ENCODE peak calls at places on chromosomes 7 and 10, in eight cellular contexts. S is RWPE1; C is ovary; B is GM23248; Y is right cardiac atrium; F is neuronal stem cell; U is A549; T is CD8-positive, alpha-beta memory T cell. E is an unnamed sample.

GRCh38 chr10:46555713-46556514 is 544 bp downstream of the GPRIN2 start:
- DNase-seq in Y (peak; percentile 54), C (peak; percentile 34), U (peak; percentile 51), T (no peak), S (no peak), F (peak; percentile 68), B (no peak), E (no peak)

GRCh38 chr7:101077303-101078086 is 7.8 kb upstream of the TRIM56 start:
- DNase-seq in S (peak; percentile 84), B (peak; percentile 83), C (peak; percentile 81), T (peak; percentile 69), F (peak; percentile 74), U (peak; percentile 85), Y (peak; percentile 88), E (peak; percentile 70)

GRCh38 chr7:45390180-45390579 is 184.0 kb upstream of the ADCY1 start:
- DNase-seq in B (no peak), U (no peak), T (no peak), C (no peak), S (no peak), F (no peak), Y (no peak), E (no peak)

GRCh38 chr7:44534501-44534900 is 6.6 kb downstream of the NPC1L1 start:
- DNase-seq in Y (no peak), T (peak; percentile 28), B (peak; percentile 56), U (peak; percentile 91), S (peak; percentile 51), C (no peak), F (peak; percentile 24), E (no peak)

GRCh38 chr7:157442456-157442855 is 105.7 kb downstream of the DNAJB6 start:
- DNase-seq in S (no peak), Y (no peak), F (no peak), U (no peak), T (no peak), B (no peak), C (no peak), E (no peak)

GRCh38 chr10:11899067-11899876 is 76.1 kb downstream of the PROSER2 start:
- DNase-seq in C (no peak), U (no peak), T (no peak), S (no peak), B (no peak), Y (no peak), F (no peak), E (no peak)

GRCh38 chr7:31122649-31123058 is 70.5 kb downstream of the ADCYAP1R1 start:
- DNase-seq in B (peak; percentile 91), C (peak; percentile 72), S (peak; percentile 71), Y (peak; percentile 82), T (no peak), F (peak; percentile 71), U (peak; percentile 46), E (peak; percentile 40)

GRCh38 chr7:151946932-151947331 is 9.3 kb upstream of the GALNTL5 start:
- DNase-seq in B (no peak), Y (no peak), U (no peak), T (no peak), F (no peak), C (no peak), S (no peak), E (no peak)

GRCh38 chr10:22551966-22552365 is 162.4 kb downstream of the PIP4K2A start:
- DNase-seq in Y (no peak), S (no peak), F (no peak), T (no peak), C (no peak), B (no peak), U (no peak), E (no peak)

GRCh38 chr7:2299131-2299829 is 15.0 kb downstream of the SNX8 start:
- DNase-seq in U (no peak), C (no peak), B (peak; percentile 92), F (no peak), S (no peak), T (no peak), Y (peak; percentile 66), E (peak; percentile 54)

GRCh38 chr7:128307066-128307465 is 36.6 kb downstream of the RBM28 start:
- DNase-seq in S (no peak), Y (no peak), B (no peak), F (no peak), T (no peak), C (no peak), U (no peak), E (no peak)

GRCh38 chr7:121531175-121532070 is 135.3 kb upstream of the FAM3C start:
- DNase-seq in T (no peak), C (no peak), Y (no peak), B (peak; percentile 20), S (no peak), U (no peak), F (no peak), E (no peak)

GRCh38 chr10:43202224-43202656 is 64.0 kb downstream of the CSGALNACT2 start:
- DNase-seq in T (peak; percentile 29), Y (peak; percentile 68), C (peak; percentile 38), S (no peak), F (no peak), B (peak; percentile 69), U (no peak), E (no peak)

GRCh38 chr7:91285966-91286365 is 21.7 kb downstream of the FZD1 start:
- DNase-seq in Y (no peak), S (no peak), C (no peak), U (no peak), B (peak; percentile 71), F (no peak), T (no peak), E (no peak)

GRCh38 chr7:123148813-123149212 is 51.0 kb downstream of the SLC13A1 start:
- DNase-seq in U (no peak), S (no peak), F (no peak), B (no peak), C (no peak), T (no peak), Y (no peak), E (no peak)

GRCh38 chr10:132942101-132942739 is at the start of gene CFAP46:
- DNase-seq in Y (peak; percentile 88), F (peak; percentile 71), T (no peak), B (peak; percentile 50), C (peak; percentile 74), U (peak; percentile 65), S (peak; percentile 27), E (peak; percentile 74)

GRCh38 chr10:102342958-102343357 is 52.5 kb upstream of the NFKB2 start:
- DNase-seq in S (peak; percentile 61), C (no peak), F (no peak), B (peak; percentile 92), T (no peak), Y (no peak), U (no peak), E (no peak)

GRCh38 chr10:116271593-116272496 is 1.2 kb downstream of the GFRA1 start:
- DNase-seq in F (peak; percentile 31), Y (peak; percentile 81), C (peak; percentile 46), S (no peak), T (no peak), B (peak; percentile 64), U (peak; percentile 31), E (peak; percentile 14)

DNA sequence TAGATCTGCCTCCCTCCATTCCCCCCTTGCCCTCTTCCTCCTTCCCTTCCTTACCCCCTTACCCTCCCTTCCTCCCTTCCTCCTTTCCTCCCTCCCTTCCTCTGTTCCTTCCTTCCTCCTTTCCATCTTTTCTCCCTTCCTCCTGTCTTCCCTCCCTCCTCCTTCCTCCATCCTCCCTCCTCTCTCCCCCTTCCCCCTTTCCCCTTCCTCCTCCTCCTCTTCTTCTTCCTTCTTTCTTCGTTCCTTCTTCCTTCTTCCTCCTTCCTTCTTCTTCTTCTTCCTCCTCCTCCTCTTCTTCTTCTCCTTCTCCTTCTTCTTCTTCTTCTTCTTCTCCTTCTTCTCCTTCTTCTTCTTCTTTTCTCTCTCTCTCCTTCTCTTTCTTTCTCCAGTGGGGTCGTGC is 57.9 kb downstream of the MRC1 start:
- DNase-seq in B (no peak), Y (no peak), S (no peak), T (no peak), U (no peak), F (no peak), C (no peak), E (no peak)
- H3K27ac ChIP-seq in B (no peak overlapping the region), Y (no peak overlapping the region), S (no peak overlapping the region), T (no peak overlapping the region), U (no peak overlapping the region), F (no peak overlapping the region), C (no peak overlapping the region), E (no peak overlapping the region)

DNA sequence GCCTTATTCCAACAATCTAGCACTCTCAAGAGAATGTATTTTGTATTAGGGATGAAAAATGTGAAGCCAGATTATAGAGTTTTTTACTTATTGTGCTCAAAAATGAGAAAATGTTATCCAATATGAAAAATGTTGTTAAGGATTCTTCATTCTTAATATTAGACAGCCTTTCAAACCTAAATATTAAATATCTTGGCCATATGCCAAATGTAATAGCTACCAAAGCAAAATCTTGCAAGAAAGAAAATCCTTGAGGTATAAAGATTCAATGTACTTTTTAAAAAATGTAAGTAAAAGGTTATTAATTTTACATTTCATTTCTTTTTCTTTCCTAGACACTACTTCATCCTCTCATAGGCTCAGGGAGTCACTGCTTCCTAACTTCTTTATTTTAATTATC is 33.4 kb downstream of the MET start:
- DNase-seq in F (no peak), Y (no peak), S (no peak), C (no peak), U (no peak), T (no peak), B (no peak), E (no peak)
- H3K27ac ChIP-seq in F (no peak overlapping the region), Y (no peak overlapping the region), S (no peak overlapping the region), C (no peak overlapping the region), U (peak overlapping the region; percentile 98), T (no peak overlapping the region), B (no peak overlapping the region), E (no peak overlapping the region)

DNA sequence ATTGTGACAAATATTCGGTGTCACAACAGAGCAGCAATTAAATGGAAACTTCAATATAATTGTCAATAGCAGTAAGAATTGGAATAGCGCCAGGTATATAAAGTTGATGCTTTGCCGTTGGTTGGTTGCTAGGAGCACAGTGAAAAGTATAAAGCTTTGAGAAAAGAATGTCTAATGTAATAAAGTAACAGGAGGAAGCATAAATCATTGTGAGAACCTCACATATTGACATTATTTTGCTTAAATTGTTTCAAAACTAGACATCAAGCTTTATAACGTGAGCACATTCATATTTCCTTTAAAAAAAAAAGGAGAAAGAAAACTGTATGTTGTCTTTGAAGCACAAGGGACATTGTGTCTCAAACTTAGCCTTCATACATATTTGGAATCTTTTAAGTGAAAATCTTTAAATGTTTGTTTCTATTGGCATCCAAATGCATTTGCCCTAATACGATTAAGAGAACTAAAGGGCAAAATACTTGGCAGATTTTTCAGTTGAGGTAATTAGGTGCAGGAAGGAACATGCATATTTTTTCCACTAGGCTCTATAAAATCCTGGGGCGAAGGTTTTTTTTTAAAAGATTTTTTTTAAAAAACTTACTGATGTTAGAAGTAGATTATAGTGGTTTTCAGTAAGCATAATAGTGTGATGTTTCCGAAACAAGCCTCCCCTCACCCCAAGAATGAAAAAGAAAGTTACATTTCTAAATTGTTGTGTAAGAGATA is 92.3 kb downstream of the ARID5B start:
- DNase-seq in T (no peak), B (peak; percentile 59), Y (no peak), U (no peak), C (no peak), F (no peak), S (no peak), E (no peak)
- H3K27ac ChIP-seq in T (no peak overlapping the region), B (peak overlapping the region; percentile 99), Y (no peak overlapping the region), U (no peak overlapping the region), C (no peak overlapping the region), F (no peak overlapping the region), S (no peak overlapping the region), E (peak overlapping the region; percentile 44)

DNA sequence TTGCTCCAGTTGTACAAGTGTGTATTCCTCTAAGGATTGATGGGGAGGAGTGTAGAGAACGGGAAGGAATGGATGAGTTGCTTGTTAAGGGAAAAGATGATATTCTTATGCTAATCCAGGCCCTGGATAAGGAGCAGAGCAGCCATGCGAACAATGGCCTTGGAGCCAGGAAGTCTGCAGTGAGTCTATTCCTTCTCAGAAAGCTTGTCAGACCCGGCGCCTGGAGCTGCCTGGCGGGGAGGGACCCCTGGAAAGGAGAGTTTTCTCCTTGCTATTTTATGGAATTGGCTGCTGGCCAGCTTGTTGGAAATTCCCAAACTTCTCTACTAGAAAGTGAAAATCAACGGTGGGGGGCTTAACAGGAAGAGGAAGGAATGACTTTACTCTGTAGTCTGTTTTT is 89.1 kb downstream of the MMRN2 start:
- DNase-seq in C (peak; percentile 51), Y (peak; percentile 74), F (peak; percentile 39), B (no peak), S (no peak), U (no peak), T (no peak), E (no peak)
- H3K27ac ChIP-seq in C (no peak overlapping the region), Y (no peak overlapping the region), F (no peak overlapping the region), B (no peak overlapping the region), S (no peak overlapping the region), U (no peak overlapping the region), T (no peak overlapping the region), E (peak overlapping the region; percentile 35)

E was measured in heart right ventricle.